ENCODE peak calls at places on chromosomes 2 and 18, in five cellular contexts. A is colonic mucosa, E is foreskin fibroblast, B is AG10803, Q is cardiac muscle cell. M is an unnamed sample.

GRCh38 chr2:196336715-196337617 is 165.6 kb upstream of the STK17B start:
- DNase-seq in A (no peak), E (peak; percentile 66), B (peak; percentile 53), Q (peak; percentile 68), M (peak; percentile 60)

GRCh38 chr2:194514281-194514680 is 1142.7 kb upstream of the SLC39A10 start:
- DNase-seq in A (no peak), E (no peak), B (no peak), Q (no peak), M (no peak)

GRCh38 chr18:61141691-61142090 is 191.5 kb upstream of the CDH20 start:
- DNase-seq in A (no peak), E (no peak), B (no peak), Q (no peak), M (no peak)

GRCh38 chr2:35501076-35501475 is 854.5 kb upstream of the CRIM1 start:
- DNase-seq in A (no peak), E (no peak), B (no peak), Q (no peak), M (no peak)

GRCh38 chr2:88253997-88254396 is 83.9 kb downstream of the THNSL2 start:
- DNase-seq in A (no peak), E (no peak), B (no peak), Q (no peak), M (no peak)

GRCh38 chr2:186496401-186496800 is 10.3 kb downstream of the ZC3H15 start:
- DNase-seq in A (no peak), E (no peak), B (no peak), Q (no peak), M (no peak)

GRCh38 chr2:175003875-175004729 is 1.1 kb downstream of the CHN1 start:
- DNase-seq in A (no peak), E (peak; percentile 45), B (no peak), Q (no peak), M (no peak)

GRCh38 chr2:136253288-136254004 is 135.5 kb upstream of the CXCR4 start:
- DNase-seq in A (no peak), E (no peak), B (no peak), Q (no peak), M (no peak)

GRCh38 chr18:23994361-23994902 is 20.1 kb upstream of the TTC39C start:
- DNase-seq in A (peak; percentile 41), E (peak; percentile 92), B (peak; percentile 83), Q (peak; percentile 69), M (peak; percentile 83)

GRCh38 chr18:79934311-79935097 is 16.9 kb downstream of the SLC66A2 start:
- DNase-seq in A (peak; percentile 79), E (peak; percentile 66), B (no peak), Q (peak; percentile 36), M (no peak)

GRCh38 chr18:40935423-40935822 is 1019.6 kb upstream of the PIK3C3 start:
- DNase-seq in A (no peak), E (peak; percentile 22), B (peak; percentile 20), Q (peak; percentile 42), M (peak; percentile 46)

GRCh38 chr2:163794635-163795034 is 58.8 kb upstream of the FIGN start:
- DNase-seq in A (no peak), E (no peak), B (peak; percentile 5), Q (peak; percentile 16), M (peak; percentile 6)

GRCh38 chr2:155310589-155310988 is 612.1 kb downstream of the KCNJ3 start:
- DNase-seq in A (no peak), E (peak; percentile 17), B (peak; percentile 3), Q (peak; percentile 33), M (peak; percentile 40)

DNA sequence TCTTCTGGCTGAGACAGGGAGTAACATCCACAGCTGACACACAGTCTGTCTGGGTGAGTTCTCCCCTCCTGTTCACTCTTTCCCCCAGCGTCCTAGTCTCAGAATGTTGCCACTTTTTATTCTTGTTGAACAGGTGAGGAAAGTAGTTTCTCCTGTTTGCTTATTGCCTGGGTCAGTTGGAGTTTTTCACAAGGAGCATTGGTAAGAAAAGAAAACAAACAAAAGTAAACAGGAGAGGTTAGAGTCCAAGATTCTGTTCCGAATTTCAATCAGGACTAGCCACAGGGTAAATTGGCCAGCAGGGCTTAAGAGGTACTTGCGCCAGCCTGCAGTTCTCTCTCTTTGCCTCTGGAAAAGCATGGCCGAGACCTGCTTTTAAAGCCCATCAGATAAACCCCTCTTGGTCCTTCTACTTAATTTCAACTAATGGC is 255.0 kb upstream of the EPAS1 start:
- DNase-seq in A (no peak), E (no peak), B (no peak), Q (no peak), M (no peak)
- TF ChIP-seq CTCF in A (no peak), E (no peak), B (no peak), Q (no peak), M (no peak)

GRCh38 chr2:1153959-1154358 is 203.3 kb downstream of the SNTG2 start:
- DNase-seq in A (peak; percentile 45), E (no peak), B (no peak), Q (no peak), M (no peak)

GRCh38 chr2:1143129-1143528 is 192.5 kb downstream of the SNTG2 start:
- DNase-seq in A (no peak), E (no peak), B (no peak), Q (no peak), M (no peak)

GRCh38 chr2:1150724-1151511 is 200.3 kb downstream of the SNTG2 start:
- DNase-seq in A (no peak), E (no peak), B (no peak), Q (no peak), M (no peak)

GRCh38 chr2:1152375-1152774 is 201.7 kb downstream of the SNTG2 start:
- DNase-seq in A (no peak), E (no peak), B (no peak), Q (no peak), M (no peak)

DNA sequence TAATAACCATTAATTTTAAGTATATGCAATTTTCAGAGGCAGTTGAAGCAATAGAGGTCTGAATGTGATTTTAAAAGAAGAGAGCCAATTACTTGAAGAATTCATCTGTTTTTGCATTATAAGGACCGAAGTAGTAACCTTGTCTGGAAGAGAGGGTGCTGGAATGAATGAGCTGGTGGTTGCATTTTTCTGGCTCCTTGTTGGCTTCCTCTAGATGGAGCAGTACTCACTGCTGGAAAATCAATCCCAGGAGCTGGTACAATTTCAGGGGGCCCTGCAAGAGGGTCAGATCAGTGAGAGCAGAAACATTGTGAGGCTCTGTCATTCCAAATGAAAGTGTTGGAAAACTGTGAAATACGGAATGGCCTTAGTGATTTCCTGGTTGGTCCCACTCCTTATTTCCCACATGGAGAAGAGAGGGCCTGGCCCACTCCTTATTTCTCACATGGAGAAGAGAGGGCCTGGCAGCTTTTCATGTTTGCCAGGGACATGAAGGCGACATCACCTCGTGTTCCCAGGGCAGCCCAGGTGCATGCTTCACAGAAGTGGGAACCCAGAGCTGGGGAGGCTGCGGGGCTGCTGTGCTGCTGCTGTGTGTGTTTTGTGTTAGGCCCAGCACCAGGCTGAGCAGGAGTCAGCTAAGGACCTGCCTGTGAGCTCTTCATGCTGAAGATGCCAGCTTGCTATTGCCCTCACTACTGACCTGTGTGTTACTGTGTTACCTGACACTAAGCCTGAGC is 197.4 kb downstream of the SNTG2 start:
- DNase-seq in A (no peak), E (no peak), B (no peak), Q (no peak), M (no peak)
- TF ChIP-seq CTCF in A (no peak), E (no peak), B (no peak), Q (no peak), M (no peak)

GRCh38 chr2:147937744-147938349 is 82.7 kb downstream of the ORC4 start:
- DNase-seq in A (no peak), E (peak; percentile 52), B (peak; percentile 43), Q (peak; percentile 53), M (peak; percentile 52)
- TF ChIP-seq CTCF in A (peak; percentile 82), E (peak; percentile 85), B (peak; percentile 94), Q (peak; percentile 89), M (peak; percentile 81)

DNA sequence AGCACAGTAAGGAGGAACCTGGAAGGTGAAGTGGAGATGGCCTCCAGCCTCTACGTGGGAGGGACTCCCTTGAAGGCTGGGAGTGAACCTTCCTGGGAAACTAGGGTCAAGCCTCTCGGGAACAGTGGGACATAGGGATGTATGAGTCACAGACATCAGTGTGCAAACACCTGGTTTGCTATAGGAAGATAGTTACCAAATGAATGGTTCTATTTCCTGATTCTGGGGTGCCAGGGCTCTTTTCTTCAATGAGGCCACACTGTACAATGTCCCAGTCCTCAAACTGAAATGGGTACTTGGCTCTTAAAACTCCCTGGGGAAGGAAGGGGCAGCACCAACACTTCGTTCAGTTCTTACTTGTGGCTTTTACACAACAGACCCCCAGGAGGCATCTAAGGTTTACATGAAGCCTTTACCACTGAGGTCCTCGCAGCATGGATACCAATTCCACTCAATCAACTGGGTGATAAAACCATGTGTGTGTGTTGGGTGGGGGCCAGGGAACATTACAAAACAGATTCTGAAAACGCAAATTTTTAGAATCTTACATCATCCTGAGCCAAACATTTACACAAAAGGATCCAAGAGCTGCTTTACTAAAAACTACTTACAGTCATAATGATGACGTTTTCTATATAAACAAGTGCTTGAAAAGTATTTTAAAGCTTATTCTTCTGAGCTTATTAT is 10.4 kb downstream of the ERFE start:
- DNase-seq in A (no peak), E (peak; percentile 94), B (peak; percentile 94), Q (peak; percentile 95), M (peak; percentile 97)
- TF ChIP-seq CTCF in A (no peak), E (no peak), B (no peak), Q (no peak), M (no peak)

GRCh38 chr2:168687314-168687713 is 115.1 kb upstream of the NOSTRIN start:
- DNase-seq in A (no peak), E (peak; percentile 38), B (peak; percentile 42), Q (peak; percentile 39), M (peak; percentile 23)
- TF ChIP-seq CTCF in A (no peak), E (no peak), B (peak; percentile 48), Q (peak; percentile 12), M (peak; percentile 16)

GRCh38 chr2:227363756-227364155 is 15.3 kb downstream of the TM4SF20 start:
- DNase-seq in A (no peak), E (peak; percentile 23), B (no peak), Q (no peak), M (peak; percentile 40)
- TF ChIP-seq CTCF in A (no peak), E (no peak), B (no peak), Q (no peak), M (peak; percentile 42)

DNA sequence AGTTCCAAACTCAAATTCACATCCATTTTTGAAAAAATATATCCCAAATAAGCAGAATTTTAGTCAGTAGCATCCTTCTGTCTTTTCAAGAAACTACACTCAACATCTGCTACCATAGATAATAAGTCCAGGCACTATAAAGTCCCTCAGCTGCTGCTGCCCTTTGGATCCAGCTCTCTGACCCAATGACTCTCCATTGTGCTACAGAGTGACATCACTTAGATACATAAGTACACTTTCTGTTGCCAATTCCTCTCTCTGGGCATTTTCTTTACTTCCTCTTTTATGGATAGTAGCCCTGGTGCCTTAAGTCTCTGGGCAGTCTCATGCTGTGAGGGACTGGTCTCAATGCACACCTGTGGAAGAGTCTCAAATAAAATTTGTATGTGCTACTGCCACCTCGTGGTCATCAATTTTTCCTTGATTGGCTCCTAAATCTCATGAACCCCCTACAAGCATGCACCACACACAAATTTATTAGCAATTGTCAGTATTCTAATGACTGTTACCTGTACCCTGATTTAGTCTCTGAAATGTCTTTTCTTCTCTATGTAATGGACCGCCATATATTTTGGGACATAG is 219.2 kb downstream of the LRP1B start:
- DNase-seq in A (no peak), E (peak; percentile 47), B (peak; percentile 6), Q (peak; percentile 28), M (peak; percentile 24)
- TF ChIP-seq CTCF in A (peak; percentile 24), E (peak; percentile 33), B (peak; percentile 30), Q (peak; percentile 34), M (peak; percentile 32)

M was measured in fibroblast of mammary gland.